ENCODE peak calls at places on chromosomes 2 and 18, in four cellular contexts. M, D, Z and O are unnamed samples.

GRCh38 chr18:61605376-61606067 is 272.3 kb downstream of the CDH20 start:
- DNase-seq in M (no peak), D (no peak), Z (no peak), O (no peak)

GRCh38 chr2:62284980-62285379 is 89.1 kb downstream of the B3GNT2 start:
- DNase-seq in M (no peak), D (no peak), Z (no peak), O (no peak)

GRCh38 chr2:238389985-238390682 is 36.6 kb upstream of the ASB1 start:
- DNase-seq in M (peak), D (no peak), Z (no peak), O (no peak)

GRCh38 chr2:180077295-180077906 is 70.3 kb upstream of the CWC22 start:
- DNase-seq in M (peak), D (peak), Z (peak), O (no peak)

GRCh38 chr2:177284531-177284930 is 20.0 kb upstream of the NFE2L2 start:
- DNase-seq in M (no peak), D (peak), Z (no peak), O (no peak)

GRCh38 chr2:113124181-113124961 is 3.0 kb upstream of the IL1RN start:
- DNase-seq in M (peak), D (no peak), Z (peak), O (no peak)

GRCh38 chr2:98875081-98875728 is 60.8 kb downstream of the CRACDL start:
- DNase-seq in M (no peak), D (peak), Z (no peak), O (no peak)

GRCh38 chr2:85737481-85737880 is 16.3 kb upstream of the ATOH8 start:
- DNase-seq in M (peak), D (peak), Z (peak), O (no peak)

GRCh38 chr2:18903750-18904149 is 314.4 kb upstream of the NT5C1B start:
- DNase-seq in M (no peak), D (no peak), Z (no peak), O (no peak)

GRCh38 chr18:23902396-23902795 is 112.2 kb upstream of the TTC39C start:
- DNase-seq in M (no peak), D (no peak), Z (no peak), O (no peak)

GRCh38 chr2:27133195-27133875 is 1.1 kb downstream of the PREB start:
- DNase-seq in M (no peak), D (no peak), Z (no peak), O (no peak)

GRCh38 chr18:44452346-44452745 is 228.3 kb upstream of the SETBP1 start:
- DNase-seq in M (no peak), D (no peak), Z (no peak), O (no peak)

GRCh38 chr2:185187421-185187820 is 551.2 kb upstream of the FSIP2 start:
- DNase-seq in M (no peak), D (no peak), Z (no peak), O (no peak)

GRCh38 chr2:147829106-147829505 is 15.7 kb upstream of the ACVR2A start:
- DNase-seq in M (peak), D (no peak), Z (peak), O (no peak)

GRCh38 chr18:74534150-74534969 is at the start of gene CNDP1:
- DNase-seq in M (no peak), D (no peak), Z (no peak), O (peak)

GRCh38 chr18:56315363-56315762 is 323.0 kb downstream of the TXNL1 start:
- DNase-seq in M (peak), D (no peak), Z (no peak), O (no peak)

GRCh38 chr2:20422679-20423271 is 24.1 kb upstream of the RHOB start:
- DNase-seq in M (peak), D (peak), Z (peak), O (peak)

GRCh38 chr18:46577546-46577945 is 79.5 kb downstream of the LOXHD1 start:
- DNase-seq in M (no peak), D (no peak), Z (no peak), O (no peak)

GRCh38 chr2:113103958-113104627 is 23.3 kb upstream of the IL1RN start:
- DNase-seq in M (no peak), D (no peak), Z (no peak), O (no peak)

GRCh38 chr2:234980476-234981187 is 28.8 kb downstream of the SH3BP4 start:
- DNase-seq in M (no peak), D (no peak), Z (peak), O (no peak)

GRCh38 chr2:172113617-172114016 is 10.9 kb upstream of the DLX2 start:
- DNase-seq in M (peak), D (peak), Z (peak), O (no peak)

GRCh38 chr2:14492920-14493503 is 139.5 kb upstream of the LRATD1 start:
- DNase-seq in M (peak), D (peak), Z (peak), O (no peak)

GRCh38 chr2:24461685-24462084 is 29.4 kb upstream of the NCOA1 start:
- DNase-seq in M (no peak), D (no peak), Z (no peak), O (no peak)

GRCh38 chr2:41967426-41968181 is 80.2 kb upstream of the PKDCC start:
- DNase-seq in M (no peak), D (no peak), Z (no peak), O (no peak)

GRCh38 chr18:59055345-59056032 is 84.2 kb upstream of the SEC11C start:
- DNase-seq in M (no peak), D (peak), Z (no peak), O (peak)

GRCh38 chr2:6073260-6074141 is 381.3 kb downstream of the SOX11 start:
- DNase-seq in M (peak), D (peak), Z (peak), O (no peak)

GRCh38 chr2:205642562-205643350 is 39.5 kb upstream of the NRP2 start:
- DNase-seq in M (no peak), D (no peak), Z (no peak), O (no peak)

GRCh38 chr18:37122877-37123276 is 293.9 kb downstream of the KIAA1328 start:
- DNase-seq in M (no peak), D (no peak), Z (no peak), O (no peak)

GRCh38 chr2:223420048-223420447 is 182.1 kb downstream of the SCG2 start:
- DNase-seq in M (no peak), D (no peak), Z (no peak), O (no peak)

GRCh38 chr2:5834491-5834890 is 142.3 kb downstream of the SOX11 start:
- DNase-seq in M (no peak), D (no peak), Z (no peak), O (no peak)

GRCh38 chr18:67513285-67513684 is 3.2 kb downstream of the DSEL start:
- DNase-seq in M (no peak), D (peak), Z (no peak), O (no peak)

GRCh38 chr2:29374823-29375222 is 259.6 kb downstream of the CLIP4 start:
- DNase-seq in M (no peak), D (no peak), Z (no peak), O (no peak)

GRCh38 chr2:113847144-113847543 is 42.7 kb upstream of the ACTR3 start:
- DNase-seq in M (peak), D (no peak), Z (no peak), O (no peak)

GRCh38 chr2:121640380-121641326 is 8.6 kb downstream of the CLASP1 start:
- DNase-seq in M (no peak), D (peak), Z (no peak), O (no peak)

GRCh38 chr2:33110461-33110860 is 163.7 kb downstream of the LTBP1 start:
- DNase-seq in M (peak), D (no peak), Z (peak), O (no peak)

GRCh38 chr2:13584020-13584419 is 867.3 kb downstream of the TRIB2 start:
- DNase-seq in M (no peak), D (no peak), Z (no peak), O (no peak)

GRCh38 chr2:111982822-111983221 is 72.2 kb upstream of the TMEM87B start:
- DNase-seq in M (no peak), D (no peak), Z (no peak), O (no peak)

GRCh38 chr2:437772-438393 is 150.0 kb upstream of the ALKAL2 start:
- DNase-seq in M (no peak), D (no peak), Z (no peak), O (peak)

GRCh38 chr18:42807852-42808251 is 307.6 kb downstream of the RIT2 start:
- DNase-seq in M (no peak), D (no peak), Z (no peak), O (no peak)

GRCh38 chr18:55415258-55415871 is 172.6 kb downstream of the TCF4 start:
- DNase-seq in M (peak), D (peak), Z (peak), O (peak)

GRCh38 chr2:154713605-154714004 is 15.1 kb downstream of the KCNJ3 start:
- DNase-seq in M (no peak), D (no peak), Z (no peak), O (no peak)
- H2AK5ac ChIP-seq in M (no peak), D (no peak), Z (no peak), O (no peak)

DNA sequence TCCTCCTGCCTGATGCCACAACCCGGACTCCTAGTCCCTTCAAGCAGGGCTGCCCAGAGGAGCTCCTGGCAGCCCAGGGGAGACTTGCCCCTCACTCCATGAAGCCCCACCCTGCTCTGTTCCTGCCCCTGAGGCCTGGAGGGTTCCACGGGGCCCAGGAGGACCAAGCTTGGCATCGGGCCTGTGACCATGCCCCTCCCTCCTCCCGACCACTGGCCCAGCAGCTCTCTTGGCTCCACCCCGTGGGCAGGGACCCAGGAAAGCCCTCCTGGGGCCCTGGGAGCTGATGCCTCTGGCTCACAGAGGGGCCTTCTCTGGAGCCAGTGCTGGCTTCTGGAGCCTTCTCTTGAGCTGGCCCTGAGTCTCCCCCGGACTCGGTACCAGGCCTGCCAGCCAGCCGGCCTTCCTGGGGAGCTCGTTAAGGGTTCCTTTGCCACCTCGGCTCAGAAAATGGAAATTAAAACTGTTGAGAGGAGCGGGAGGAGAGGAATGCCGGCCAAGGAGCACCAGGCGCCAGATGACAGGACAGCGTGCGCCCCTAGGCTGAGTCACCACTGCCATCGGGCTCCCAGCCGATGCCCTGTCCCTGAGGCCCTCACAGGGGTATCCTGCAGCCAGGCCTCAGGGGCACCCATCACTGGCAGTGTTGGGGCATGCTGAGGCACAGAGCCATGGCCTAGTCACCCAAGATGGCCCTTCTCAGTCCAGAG is 40.6 kb upstream of the SNED1 start:
- DNase-seq in M (no peak), D (no peak), Z (peak), O (peak)
- H2AK5ac ChIP-seq in M (no peak), D (no peak), Z (no peak), O (no peak)

GRCh38 chr2:9802576-9802993 is 40.7 kb upstream of the TAF1B start:
- DNase-seq in M (no peak), D (no peak), Z (no peak), O (no peak)
- H2AK5ac ChIP-seq in M (peak), D (no peak), Z (peak), O (no peak)

GRCh38 chr2:109333414-109334194 is 204.6 kb downstream of the SH3RF3 start:
- DNase-seq in M (peak), D (peak), Z (peak), O (no peak)
- H2AK5ac ChIP-seq in M (peak), D (no peak), Z (no peak), O (no peak)

GRCh38 chr2:88999365-88999764 is 307.9 kb downstream of the RPIA start:
- DNase-seq in M (no peak), D (no peak), Z (no peak), O (no peak)
- H2AK5ac ChIP-seq in M (no peak), D (no peak), Z (no peak), O (no peak)